ENCODE peak calls at places on chromosome 7, in four cellular contexts. Z is iPS DF 6.9, M is GM12878, G is GM23338. J is an unnamed sample.

GRCh38 chr7:151565541-151565940 is 45.8 kb upstream of the RHEB start:
- DNase-seq in M (no peak), Z (no peak), G (no peak), J (no peak)

GRCh38 chr7:128530855-128531104 is 54.2 kb downstream of the METTL2B start:
- DNase-seq in Z (no peak), M (no peak), G (no peak), J (no peak)

GRCh38 chr7:16967174-16967868 is 85.5 kb upstream of the AGR3 start:
- DNase-seq in M (no peak), Z (no peak), G (no peak), J (no peak)

GRCh38 chr7:98174334-98175259 is 36.6 kb upstream of the BHLHA15 start:
- DNase-seq in M (no peak), G (no peak), Z (no peak), J (no peak)

GRCh38 chr7:37947840-37948198 is 27.4 kb downstream of the EPDR1 start:
- DNase-seq in Z (no peak), G (peak), M (no peak), J (no peak)

GRCh38 chr7:92115821-92116220 is 18.5 kb downstream of the CYP51A1 start:
- DNase-seq in G (no peak), M (no peak), Z (no peak), J (no peak)

GRCh38 chr7:85186521-85187241 is at the start of gene SEMA3D:
- DNase-seq in M (no peak), Z (peak), G (peak), J (peak)

GRCh38 chr7:50416509-50417299 is 33.4 kb downstream of the FIGNL1 start:
- DNase-seq in M (peak), Z (no peak), G (peak), J (no peak)

GRCh38 chr7:117169907-117170306 is 153.0 kb downstream of the WNT2 start:
- DNase-seq in Z (no peak), M (no peak), G (no peak), J (no peak)

GRCh38 chr7:69656890-69657289 is 58.6 kb downstream of the AUTS2 start:
- DNase-seq in M (no peak), G (no peak), Z (no peak), J (no peak)